ENCODE peak calls at places on chromosomes 11 and 22, in five cellular contexts. X is PC-3, B is transverse colon, I is endodermal cell, E is neuronal stem cell. L is an unnamed sample.

GRCh38 chr11:80281194-80281593 is 840.4 kb upstream of the TENM4 start:
- DNase-seq in X (peak; percentile 72), E (no peak), I (no peak), B (no peak), L (no peak)

GRCh38 chr11:44244649-44245308 is 65.2 kb downstream of the ALX4 start:
- DNase-seq in E (no peak), I (no peak), X (no peak), B (no peak), L (no peak)

GRCh38 chr11:105024394-105024793 is 1.4 kb upstream of the CASP5 start:
- DNase-seq in X (no peak), I (no peak), E (no peak), B (no peak), L (no peak)

GRCh38 chr11:17379383-17380180 is 8.9 kb downstream of the KCNJ11 start:
- DNase-seq in B (no peak), X (no peak), E (no peak), I (no peak), L (no peak)

GRCh38 chr22:27164781-27165503 is 507.6 kb downstream of the MIAT start:
- DNase-seq in I (no peak), E (no peak), B (no peak), X (no peak), L (no peak)

GRCh38 chr22:35542972-35543516 is 2.4 kb downstream of the RASD2 start:
- DNase-seq in E (no peak), X (no peak), B (no peak), I (no peak), L (no peak)

GRCh38 chr22:23763579-23764331 is 965 bp downstream of the C22orf15 start:
- DNase-seq in I (peak; percentile 80), B (no peak), X (no peak), E (no peak), L (no peak)

GRCh38 chr11:1728281-1728680 is 22.1 kb downstream of the IFITM10 start:
- DNase-seq in B (no peak), E (no peak), X (no peak), I (no peak), L (no peak)

GRCh38 chr11:117519170-117519569 is 191.5 kb downstream of the CEP164 start:
- DNase-seq in B (no peak), I (no peak), X (no peak), E (no peak), L (peak; percentile 83)

GRCh38 chr22:47835726-47836125 is 1073.3 kb downstream of the TBC1D22A start:
- DNase-seq in E (no peak), X (peak; percentile 95), I (no peak), B (no peak), L (no peak)

GRCh38 chr11:72609045-72609444 is 65.2 kb downstream of the PDE2A start:
- DNase-seq in X (peak; percentile 23), E (no peak), I (no peak), B (no peak), L (no peak)

GRCh38 chr22:40281717-40282116 is 64.6 kb upstream of the ADSL start:
- DNase-seq in X (no peak), I (no peak), B (no peak), E (no peak), L (no peak)

GRCh38 chr11:64436025-64436424 is 77.1 kb downstream of the RPS6KA4 start:
- DNase-seq in E (no peak), I (peak; percentile 34), B (no peak), X (peak; percentile 82), L (no peak)

GRCh38 chr11:57348636-57349323 is 10.6 kb downstream of the P2RX3 start:
- DNase-seq in E (no peak), B (no peak), I (no peak), X (no peak), L (no peak)

GRCh38 chr22:23256138-23256932 is 76.0 kb downstream of the BCR start:
- DNase-seq in I (no peak), X (no peak), E (no peak), B (no peak), L (no peak)

GRCh38 chr11:113991170-113991569 is 16.3 kb downstream of the HTR3A start:
- DNase-seq in B (no peak), X (peak; percentile 46), E (peak; percentile 73), I (peak; percentile 92), L (peak; percentile 62)

GRCh38 chr22:50205781-50206569 is 5.2 kb downstream of the SELENOO start:
- DNase-seq in I (no peak), X (no peak), E (no peak), B (no peak), L (no peak)

GRCh38 chr11:25742800-25743199 is 589.1 kb upstream of the ANO3 start:
- DNase-seq in E (no peak), I (no peak), X (no peak), B (no peak), L (no peak)

GRCh38 chr11:44945639-44946038 is 5.0 kb downstream of the TP53I11 start:
- DNase-seq in I (no peak), E (no peak), X (no peak), B (no peak), L (no peak)

GRCh38 chr11:18612394-18612793 is 12.8 kb downstream of the MISFA start:
- DNase-seq in I (no peak), E (no peak), B (no peak), X (no peak), L (no peak)

GRCh38 chr11:18611196-18611595 is 11.6 kb downstream of the MISFA start:
- DNase-seq in I (no peak), E (no peak), B (no peak), X (no peak), L (no peak)

GRCh38 chr11:18608373-18608772 is 8.8 kb downstream of the MISFA start:
- DNase-seq in E (no peak), B (no peak), I (no peak), X (no peak), L (no peak)
- H3K36me3 ChIP-seq in E (peaks cover 79% of the 10 kb centered on the region), B (peaks cover 47% of the 10 kb centered on the region), I (peaks cover 72% of the 10 kb centered on the region), X (peaks cover 26% of the 10 kb centered on the region), L (peaks cover 4% of the 10 kb centered on the region)

DNA sequence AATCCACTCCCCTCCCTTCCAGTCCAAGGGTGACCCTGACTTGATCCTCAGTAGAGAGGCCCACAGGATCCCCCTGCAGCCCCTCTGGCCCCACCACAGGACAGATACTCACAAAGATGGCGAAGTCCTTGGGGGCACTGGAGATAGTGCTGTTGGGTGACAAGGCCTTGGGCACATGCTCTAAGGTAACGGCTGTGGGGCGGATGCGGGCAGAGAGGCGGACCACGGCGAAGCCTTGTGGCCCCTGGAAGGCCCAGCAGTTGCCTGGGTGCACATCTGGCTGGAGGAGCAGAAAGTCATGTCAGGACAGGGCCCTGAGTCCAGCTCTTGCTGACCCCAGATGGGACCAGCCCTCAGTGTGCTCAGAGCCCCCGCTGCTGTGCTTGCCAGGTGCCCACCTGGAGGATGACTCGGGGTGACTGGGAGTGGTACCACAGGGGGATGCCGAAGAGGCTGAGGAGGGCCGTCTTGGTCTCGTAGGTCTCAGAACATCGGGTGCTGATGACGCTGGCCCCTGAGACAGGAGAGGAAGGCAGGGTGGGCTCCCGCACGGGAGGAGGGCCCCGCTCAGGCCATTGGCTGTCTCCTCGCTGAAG is 17.2 kb downstream of the SUN2 start:
- DNase-seq in B (no peak), X (no peak), E (no peak), I (no peak), L (no peak)
- H3K36me3 ChIP-seq in B (peaks cover 74% of the 10 kb centered on the region), X (peaks cover 14% of the 10 kb centered on the region), E (peaks cover 100% of the 10 kb centered on the region), I (peaks cover 91% of the 10 kb centered on the region), L (peaks cover 3% of the 10 kb centered on the region)

GRCh38 chr11:46682773-46683752 is 17.4 kb downstream of the ARHGAP1 start:
- DNase-seq in X (peak; percentile 49), I (no peak), B (no peak), E (no peak), L (no peak)
- H3K36me3 ChIP-seq in X (peaks cover 6% of the 10 kb centered on the region), I (peaks cover 35% of the 10 kb centered on the region), B (peaks cover 53% of the 10 kb centered on the region), E (peaks cover 63% of the 10 kb centered on the region), L (peaks cover 10% of the 10 kb centered on the region)

DNA sequence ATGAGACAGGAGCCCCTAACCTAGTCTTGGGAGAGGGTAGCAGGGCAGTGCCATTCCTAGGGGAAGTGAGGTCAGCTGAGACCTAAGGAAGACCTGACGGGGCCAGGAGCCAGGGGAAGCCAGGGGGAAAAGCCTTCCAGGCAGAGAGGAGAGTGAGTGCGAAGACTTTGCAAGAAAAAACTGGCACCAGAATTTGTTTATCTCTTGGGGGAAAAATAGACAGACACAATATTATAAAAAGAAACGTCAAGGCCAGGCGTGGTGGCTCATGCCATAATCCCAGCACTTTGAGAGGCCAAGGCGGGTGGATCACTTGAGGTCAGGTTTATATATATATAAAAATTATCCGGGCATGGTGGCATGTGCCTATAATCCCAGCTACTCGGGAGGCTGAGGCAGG is 26.9 kb upstream of the TESMIN start:
- DNase-seq in X (no peak), E (no peak), B (no peak), I (no peak), L (no peak)
- H3K36me3 ChIP-seq in X (peaks cover 27% of the 10 kb centered on the region), E (no peaks in the 10 kb centered on the region), B (peaks cover 72% of the 10 kb centered on the region), I (no peaks in the 10 kb centered on the region), L (no peaks in the 10 kb centered on the region)

GRCh38 chr22:46340676-46341075 is 5.2 kb downstream of the TRMU start:
- DNase-seq in B (no peak), I (no peak), E (no peak), X (no peak), L (no peak)
- H3K36me3 ChIP-seq in B (peaks cover 62% of the 10 kb centered on the region), I (peaks cover 84% of the 10 kb centered on the region), E (peaks cover 80% of the 10 kb centered on the region), X (peaks cover 18% of the 10 kb centered on the region), L (peaks cover 6% of the 10 kb centered on the region)

GRCh38 chr11:32390712-32391111 is 44.6 kb downstream of the WT1 start:
- DNase-seq in I (no peak), X (no peak), B (no peak), E (no peak), L (no peak)

GRCh38 chr11:32391965-32392553 is 43.3 kb downstream of the WT1 start:
- DNase-seq in B (no peak), X (no peak), E (no peak), I (no peak), L (no peak)

GRCh38 chr11:32391479-32391878 is 43.9 kb downstream of the WT1 start:
- DNase-seq in X (no peak), I (no peak), B (no peak), E (no peak), L (no peak)

GRCh38 chr11:32395127-32395526 is 40.2 kb downstream of the WT1 start:
- DNase-seq in X (no peak), I (no peak), E (no peak), B (no peak), L (no peak)

DNA sequence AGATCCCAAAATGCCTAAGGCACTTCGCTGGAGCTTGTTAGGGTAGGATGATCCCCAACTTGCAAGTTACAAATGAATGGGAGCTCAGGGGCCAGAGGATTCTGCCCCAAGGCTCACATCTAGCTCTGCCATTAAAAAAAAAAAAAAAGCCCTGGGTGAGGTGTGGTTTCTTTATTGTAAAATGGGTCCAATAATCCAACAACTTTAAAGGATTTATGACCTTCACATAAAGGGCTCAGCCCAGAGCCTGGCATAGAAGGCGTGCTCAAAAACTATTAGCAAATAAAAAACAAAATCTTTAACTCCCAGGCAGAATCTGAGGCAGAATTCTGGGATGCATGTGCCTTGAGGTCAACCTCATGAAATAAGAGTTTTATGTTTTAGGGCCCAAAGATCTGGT is 42.5 kb downstream of the WT1 start:
- DNase-seq in B (no peak), E (no peak), X (no peak), I (no peak), L (no peak)
- H3K36me3 ChIP-seq in B (no peaks in the 10 kb centered on the region), E (no peaks in the 10 kb centered on the region), X (no peaks in the 10 kb centered on the region), I (no peaks in the 10 kb centered on the region), L (no peaks in the 10 kb centered on the region)

GRCh38 chr11:61507012-61507768 is 1.4 kb upstream of the LRRC10B start:
- DNase-seq in X (no peak), B (no peak), I (no peak), E (no peak), L (no peak)
- H3K36me3 ChIP-seq in X (no peaks in the 10 kb centered on the region), B (no peaks in the 10 kb centered on the region), I (no peaks in the 10 kb centered on the region), E (no peaks in the 10 kb centered on the region), L (no peaks in the 10 kb centered on the region)

GRCh38 chr22:19378362-19378711 is 53.2 kb downstream of the HIRA start:
- DNase-seq in E (no peak), B (no peak), X (no peak), I (no peak), L (no peak)
- H3K36me3 ChIP-seq in E (peaks cover 86% of the 10 kb centered on the region), B (peaks cover 43% of the 10 kb centered on the region), X (peaks cover 26% of the 10 kb centered on the region), I (peaks cover 74% of the 10 kb centered on the region), L (peaks cover 4% of the 10 kb centered on the region)

L was measured in Caco-2.